ENCODE peak calls at places on chromosomes 1 and 21, in seven cellular contexts. One of them, this sample, is unnamed.

GRCh38 chr1:164671597-164672327 is 112.8 kb downstream of the PBX1 start:
- DNase-seq in sigmoid colon: no peak
- DNase-seq in uterus: no peak
- DNase-seq in foreskin keratinocyte: peak; percentile 52
- DNase-seq in heart left ventricle: no peak
- DNase-seq in lower lobe of right lung: no peak
- DNase-seq in type B pancreatic cell: no peak
- DNase-seq in this sample: no peak

GRCh38 chr1:230189276-230190183 is 122.5 kb downstream of the GALNT2 start:
- DNase-seq in sigmoid colon: no peak
- DNase-seq in uterus: no peak
- DNase-seq in foreskin keratinocyte: no peak
- DNase-seq in heart left ventricle: no peak
- DNase-seq in lower lobe of right lung: no peak
- DNase-seq in type B pancreatic cell: no peak
- DNase-seq in this sample: no peak

GRCh38 chr1:29651684-29652665 is 415.7 kb downstream of the PTPRU start:
- DNase-seq in sigmoid colon: no peak
- DNase-seq in uterus: no peak
- DNase-seq in foreskin keratinocyte: no peak
- DNase-seq in heart left ventricle: no peak
- DNase-seq in lower lobe of right lung: no peak
- DNase-seq in type B pancreatic cell: peak; percentile 39
- DNase-seq in this sample: no peak

GRCh38 chr1:2452583-2453315 is 23.3 kb upstream of the PLCH2 start:
- DNase-seq in sigmoid colon: no peak
- DNase-seq in uterus: no peak
- DNase-seq in foreskin keratinocyte: no peak
- DNase-seq in heart left ventricle: no peak
- DNase-seq in lower lobe of right lung: no peak
- DNase-seq in type B pancreatic cell: no peak
- DNase-seq in this sample: no peak

GRCh38 chr1:214581785-214582184 is 21.2 kb upstream of the CENPF start:
- DNase-seq in sigmoid colon: no peak
- DNase-seq in uterus: no peak
- DNase-seq in foreskin keratinocyte: peak; percentile 93
- DNase-seq in heart left ventricle: no peak
- DNase-seq in lower lobe of right lung: no peak
- DNase-seq in type B pancreatic cell: no peak
- DNase-seq in this sample: no peak

GRCh38 chr21:34029724-34030528 is 43.5 kb upstream of the MRPS6 start:
- DNase-seq in sigmoid colon: no peak
- DNase-seq in uterus: peak; percentile 55
- DNase-seq in foreskin keratinocyte: peak; percentile 79
- DNase-seq in heart left ventricle: peak; percentile 32
- DNase-seq in lower lobe of right lung: no peak
- DNase-seq in type B pancreatic cell: no peak
- DNase-seq in this sample: no peak

GRCh38 chr1:246193537-246193936 is 313.5 kb downstream of the SMYD3 start:
- DNase-seq in sigmoid colon: no peak
- DNase-seq in uterus: no peak
- DNase-seq in foreskin keratinocyte: no peak
- DNase-seq in heart left ventricle: no peak
- DNase-seq in lower lobe of right lung: no peak
- DNase-seq in type B pancreatic cell: no peak
- DNase-seq in this sample: no peak

GRCh38 chr1:44519035-44519676 is 114.1 kb downstream of the RNF220 start:
- DNase-seq in sigmoid colon: no peak
- DNase-seq in uterus: no peak
- DNase-seq in foreskin keratinocyte: no peak
- DNase-seq in heart left ventricle: no peak
- DNase-seq in lower lobe of right lung: no peak
- DNase-seq in type B pancreatic cell: no peak
- DNase-seq in this sample: no peak

GRCh38 chr1:117605811-117606607 is at the start of gene TENT5C:
- DNase-seq in sigmoid colon: peak; percentile 99
- DNase-seq in uterus: peak; percentile 98
- DNase-seq in foreskin keratinocyte: peak; percentile 88
- DNase-seq in heart left ventricle: peak; percentile 99
- DNase-seq in lower lobe of right lung: peak; percentile 98
- DNase-seq in type B pancreatic cell: peak; percentile 96
- DNase-seq in this sample: peak; percentile 99

GRCh38 chr1:63777286-63777685 is 3.5 kb downstream of the ROR1 start:
- DNase-seq in sigmoid colon: no peak
- DNase-seq in uterus: no peak
- DNase-seq in foreskin keratinocyte: no peak
- DNase-seq in heart left ventricle: no peak
- DNase-seq in lower lobe of right lung: no peak
- DNase-seq in type B pancreatic cell: no peak
- DNase-seq in this sample: no peak

GRCh38 chr1:203593723-203594122 is 32.9 kb upstream of the ATP2B4 start:
- DNase-seq in sigmoid colon: peak; percentile 70
- DNase-seq in uterus: no peak
- DNase-seq in foreskin keratinocyte: peak; percentile 80
- DNase-seq in heart left ventricle: peak; percentile 48
- DNase-seq in lower lobe of right lung: no peak
- DNase-seq in type B pancreatic cell: no peak
- DNase-seq in this sample: no peak

GRCh38 chr1:221698579-221699349 is 43.1 kb downstream of the DUSP10 start:
- DNase-seq in sigmoid colon: no peak
- DNase-seq in uterus: no peak
- DNase-seq in foreskin keratinocyte: no peak
- DNase-seq in heart left ventricle: no peak
- DNase-seq in lower lobe of right lung: no peak
- DNase-seq in type B pancreatic cell: no peak
- DNase-seq in this sample: no peak

GRCh38 chr1:59163268-59164092 is 133.4 kb upstream of the FGGY start:
- DNase-seq in sigmoid colon: no peak
- DNase-seq in uterus: no peak
- DNase-seq in foreskin keratinocyte: no peak
- DNase-seq in heart left ventricle: no peak
- DNase-seq in lower lobe of right lung: no peak
- DNase-seq in type B pancreatic cell: no peak
- DNase-seq in this sample: no peak

GRCh38 chr1:3244539-3245315 is 175.7 kb downstream of the PRDM16 start:
- DNase-seq in sigmoid colon: no peak
- DNase-seq in uterus: no peak
- DNase-seq in foreskin keratinocyte: no peak
- DNase-seq in heart left ventricle: no peak
- DNase-seq in lower lobe of right lung: no peak
- DNase-seq in type B pancreatic cell: no peak
- DNase-seq in this sample: peak; percentile 30

GRCh38 chr1:20371411-20371810 is 80.7 kb downstream of the VWA5B1 start:
- DNase-seq in sigmoid colon: peak; percentile 21
- DNase-seq in uterus: no peak
- DNase-seq in foreskin keratinocyte: no peak
- DNase-seq in heart left ventricle: no peak
- DNase-seq in lower lobe of right lung: no peak
- DNase-seq in type B pancreatic cell: no peak
- DNase-seq in this sample: no peak

GRCh38 chr21:33968082-33968997 is 52.7 kb upstream of the ATP5PO start:
- DNase-seq in sigmoid colon: no peak
- DNase-seq in uterus: no peak
- DNase-seq in foreskin keratinocyte: peak; percentile 67
- DNase-seq in heart left ventricle: no peak
- DNase-seq in lower lobe of right lung: no peak
- DNase-seq in type B pancreatic cell: no peak
- DNase-seq in this sample: no peak

GRCh38 chr1:230641900-230642262 is 400 bp upstream of the COG2 start:
- DNase-seq in sigmoid colon: no peak
- DNase-seq in uterus: peak; percentile 16
- DNase-seq in foreskin keratinocyte: no peak
- DNase-seq in heart left ventricle: peak; percentile 29
- DNase-seq in lower lobe of right lung: no peak
- DNase-seq in type B pancreatic cell: no peak
- DNase-seq in this sample: no peak

GRCh38 chr1:77889240-77889637 is 815 bp downstream of the NEXN start:
- DNase-seq in sigmoid colon: no peak
- DNase-seq in uterus: no peak
- DNase-seq in foreskin keratinocyte: peak; percentile 71
- DNase-seq in heart left ventricle: no peak
- DNase-seq in lower lobe of right lung: no peak
- DNase-seq in type B pancreatic cell: no peak
- DNase-seq in this sample: no peak

GRCh38 chr1:71948561-71948960 is 333.8 kb downstream of the NEGR1 start:
- DNase-seq in sigmoid colon: no peak
- DNase-seq in uterus: no peak
- DNase-seq in foreskin keratinocyte: no peak
- DNase-seq in heart left ventricle: no peak
- DNase-seq in lower lobe of right lung: no peak
- DNase-seq in type B pancreatic cell: no peak
- DNase-seq in this sample: no peak

GRCh38 chr1:181062800-181063428 is 25.6 kb upstream of the IER5 start:
- DNase-seq in sigmoid colon: no peak
- DNase-seq in uterus: no peak
- DNase-seq in foreskin keratinocyte: no peak
- DNase-seq in heart left ventricle: no peak
- DNase-seq in lower lobe of right lung: no peak
- DNase-seq in type B pancreatic cell: no peak
- DNase-seq in this sample: no peak

DNA sequence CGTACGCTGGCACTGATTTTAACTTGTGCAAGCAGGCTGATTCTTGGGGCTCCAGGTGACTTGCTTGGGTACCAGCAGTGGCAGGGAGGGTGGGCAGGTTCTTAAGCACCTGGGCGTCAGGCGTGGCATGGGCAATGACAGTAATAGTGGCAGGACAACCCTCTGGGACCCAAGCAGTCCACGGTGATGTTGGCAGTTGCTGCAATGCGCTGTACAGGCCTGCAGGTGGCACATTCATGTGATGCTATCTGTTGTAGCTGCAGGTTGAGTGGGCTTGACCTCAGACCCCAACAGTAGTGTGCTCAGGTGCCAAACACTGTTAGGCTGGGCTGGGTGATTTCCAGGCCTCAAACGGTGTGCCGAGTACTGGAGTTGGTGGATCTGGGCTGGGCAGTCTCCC is 10.2 kb upstream of the OR10J4 start:
- DNase-seq in sigmoid colon: no peak
- DNase-seq in uterus: no peak
- DNase-seq in foreskin keratinocyte: no peak
- DNase-seq in heart left ventricle: no peak
- DNase-seq in lower lobe of right lung: no peak
- DNase-seq in type B pancreatic cell: no peak
- DNase-seq in this sample: no peak
- TF ChIP-seq CTCF in sigmoid colon: no peak
- TF ChIP-seq CTCF in uterus: no peak
- TF ChIP-seq CTCF in foreskin keratinocyte: peak; percentile 14
- TF ChIP-seq CTCF in heart left ventricle: no peak
- TF ChIP-seq CTCF in lower lobe of right lung: no peak
- TF ChIP-seq CTCF in type B pancreatic cell: peak; percentile 14
- TF ChIP-seq CTCF in this sample: no peak

DNA sequence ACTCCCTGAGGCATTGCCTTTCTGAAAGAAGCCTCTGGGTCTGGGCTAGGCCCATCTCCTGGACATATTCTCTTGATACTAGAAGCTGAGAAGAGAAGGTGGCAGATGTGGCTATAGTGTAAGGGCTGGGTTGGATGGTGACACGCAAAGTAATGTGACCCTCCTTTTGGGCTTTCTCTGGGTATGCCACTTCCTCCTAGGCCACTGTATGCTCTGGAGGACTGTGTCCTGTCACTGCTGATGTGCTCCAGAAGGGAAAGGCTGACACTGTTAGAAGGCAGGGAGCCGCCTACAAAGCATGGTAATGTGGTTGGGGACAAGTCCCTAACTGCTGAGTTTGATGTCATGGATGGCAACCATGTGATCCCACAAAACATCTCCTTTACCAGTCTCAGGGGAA is 112.2 kb downstream of the BCAR3 start:
- DNase-seq in sigmoid colon: no peak
- DNase-seq in uterus: no peak
- DNase-seq in foreskin keratinocyte: no peak
- DNase-seq in heart left ventricle: no peak
- DNase-seq in lower lobe of right lung: no peak
- DNase-seq in type B pancreatic cell: no peak
- DNase-seq in this sample: no peak
- TF ChIP-seq CTCF in sigmoid colon: no peak
- TF ChIP-seq CTCF in uterus: no peak
- TF ChIP-seq CTCF in foreskin keratinocyte: no peak
- TF ChIP-seq CTCF in heart left ventricle: no peak
- TF ChIP-seq CTCF in lower lobe of right lung: no peak
- TF ChIP-seq CTCF in type B pancreatic cell: no peak
- TF ChIP-seq CTCF in this sample: no peak

DNA sequence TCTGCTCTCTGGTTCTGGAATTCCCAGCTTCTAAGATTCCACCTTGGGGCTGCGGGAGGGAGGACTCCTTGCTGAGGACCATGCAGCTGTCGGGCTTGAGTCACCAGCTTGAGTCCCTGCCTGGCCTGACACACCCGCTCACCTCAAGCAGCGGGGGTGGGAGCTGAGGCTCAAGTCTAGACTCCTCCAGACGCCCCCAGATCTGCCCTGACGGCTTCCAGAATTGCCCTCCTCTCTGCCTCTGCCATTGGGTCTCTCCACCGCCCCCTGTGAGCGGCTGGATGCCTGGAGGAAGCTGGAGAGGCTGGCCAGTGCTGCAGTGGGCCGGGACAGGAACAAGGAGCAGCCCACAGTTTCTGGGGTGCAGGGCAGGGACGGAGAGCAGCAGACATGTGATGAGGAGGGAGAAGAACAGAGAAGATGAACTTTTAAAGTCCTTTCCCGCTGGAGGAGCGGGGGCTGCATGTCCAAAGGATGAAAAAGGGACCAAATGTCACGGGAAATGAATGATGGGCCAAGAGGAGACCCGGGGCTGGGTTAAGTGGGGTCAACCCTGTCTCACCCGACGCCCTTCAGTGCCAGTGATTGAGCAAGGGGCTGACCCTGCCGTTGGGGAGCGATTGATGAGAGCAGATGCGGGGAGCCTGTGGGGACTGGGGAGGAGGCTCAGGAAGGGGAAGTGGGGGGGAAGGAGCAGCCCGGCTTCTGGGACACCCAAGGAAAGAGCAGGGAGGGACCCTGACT is 13.5 kb downstream of the CRABP2 start:
- DNase-seq in sigmoid colon: no peak
- DNase-seq in uterus: no peak
- DNase-seq in foreskin keratinocyte: peak; percentile 73
- DNase-seq in heart left ventricle: no peak
- DNase-seq in lower lobe of right lung: no peak
- DNase-seq in type B pancreatic cell: no peak
- DNase-seq in this sample: peak; percentile 63
- TF ChIP-seq CTCF in sigmoid colon: no peak
- TF ChIP-seq CTCF in uterus: no peak
- TF ChIP-seq CTCF in foreskin keratinocyte: no peak
- TF ChIP-seq CTCF in heart left ventricle: no peak
- TF ChIP-seq CTCF in lower lobe of right lung: no peak
- TF ChIP-seq CTCF in type B pancreatic cell: peak; percentile 34
- TF ChIP-seq CTCF in this sample: no peak

DNA sequence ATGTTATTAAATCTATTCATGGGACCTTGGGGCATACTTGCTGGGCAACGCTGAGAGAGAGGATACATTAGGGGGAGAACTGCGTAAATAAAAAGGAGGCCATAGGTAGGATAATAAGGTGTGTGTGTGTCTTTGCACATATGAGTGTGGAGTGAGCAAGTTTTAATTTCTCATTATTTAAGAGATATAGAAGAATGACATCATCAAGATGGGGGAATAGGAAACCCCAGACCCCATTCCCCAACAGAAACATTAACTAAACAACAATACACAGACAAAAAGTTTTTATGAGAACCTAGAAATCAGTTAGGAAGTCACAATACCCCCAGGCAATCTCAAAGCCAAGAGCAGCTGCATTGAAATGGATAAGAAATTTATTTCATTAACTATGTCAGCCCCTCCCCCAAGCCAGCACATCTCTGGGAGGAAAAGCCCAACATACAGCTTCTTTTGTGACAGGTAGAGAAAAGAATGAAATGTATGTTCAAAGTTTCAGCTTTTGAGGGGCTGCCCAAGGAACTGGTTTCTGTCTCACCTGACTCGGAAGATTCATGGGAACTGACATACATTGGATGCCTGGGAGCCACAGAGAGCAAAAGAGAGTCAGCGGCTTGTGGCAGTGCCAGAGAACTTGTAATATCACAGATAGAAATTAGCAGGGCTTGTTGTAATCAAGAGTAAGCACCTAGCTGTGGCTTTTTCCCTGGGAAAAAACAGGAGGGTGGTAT is 234.3 kb upstream of the NFIA start:
- DNase-seq in sigmoid colon: no peak
- DNase-seq in uterus: no peak
- DNase-seq in foreskin keratinocyte: peak; percentile 53
- DNase-seq in heart left ventricle: no peak
- DNase-seq in lower lobe of right lung: no peak
- DNase-seq in type B pancreatic cell: no peak
- DNase-seq in this sample: no peak
- TF ChIP-seq CTCF in sigmoid colon: no peak
- TF ChIP-seq CTCF in uterus: no peak
- TF ChIP-seq CTCF in foreskin keratinocyte: no peak
- TF ChIP-seq CTCF in heart left ventricle: no peak
- TF ChIP-seq CTCF in lower lobe of right lung: no peak
- TF ChIP-seq CTCF in type B pancreatic cell: no peak
- TF ChIP-seq CTCF in this sample: no peak

This sample was measured in left lung.